ENCODE peak calls at places on chromosome 12, in ten cellular contexts. M is cardiac muscle cell, Q is foreskin fibroblast, A is AG04449, V is right atrium auricular region, U is PC-9, P is lower leg skin, C is GM20000, Y is tibial nerve, Z is left ventricle myocardium inferior. I is an unnamed sample.
A peak's percentile ranks its signal among the peaks of the same experiment; 100 is the strongest.

GRCh38 chr12:108021129-108021528 is 108.0 kb upstream of the WSCD2 start:
- DNase-seq in A (no peak), Q (no peak), U (no peak), Y (no peak), C (no peak), V (no peak), M (no peak), P (peak; percentile 37), Z (no peak), I (no peak)

GRCh38 chr12:65280306-65280705 is 1.8 kb downstream of the MSRB3 start:
- DNase-seq in P (no peak), V (no peak), A (no peak), U (no peak), Y (no peak), M (no peak), Q (no peak), Z (no peak), C (no peak), I (no peak)

GRCh38 chr12:54414191-54414525 is 4.9 kb downstream of the ITGA5 start:
- DNase-seq in Y (no peak), Q (no peak), Z (no peak), P (no peak), C (no peak), M (no peak), V (no peak), A (no peak), U (no peak), I (no peak)

GRCh38 chr12:68506619-68507018 is 104.1 kb upstream of the RAP1B start:
- DNase-seq in C (no peak), Z (no peak), A (no peak), Q (no peak), V (no peak), M (no peak), P (no peak), U (no peak), Y (no peak), I (no peak)

GRCh38 chr12:96352161-96352835 is 47.9 kb downstream of the CDK17 start:
- DNase-seq in Z (no peak), M (no peak), A (no peak), C (no peak), P (no peak), Y (no peak), V (no peak), U (no peak), Q (no peak), I (no peak)

GRCh38 chr12:105986779-105987686 is 151.7 kb downstream of the NUAK1 start:
- DNase-seq in Q (peak; percentile 53), M (no peak), U (no peak), P (no peak), A (peak; percentile 98), Z (no peak), C (no peak), Y (no peak), V (no peak), I (no peak)

GRCh38 chr12:73589220-73589619 is 948.4 kb upstream of the ATXN7L3B start:
- DNase-seq in Q (no peak), U (no peak), P (no peak), C (no peak), Z (no peak), M (no peak), Y (no peak), A (no peak), V (no peak), I (no peak)

GRCh38 chr12:74732801-74733200 is 195.2 kb downstream of the ATXN7L3B start:
- DNase-seq in A (no peak), Y (no peak), U (no peak), C (no peak), Z (no peak), Q (no peak), V (no peak), P (no peak), M (peak; percentile 6), I (no peak)

GRCh38 chr12:27226319-27226984 is 17.6 kb upstream of the STK38L start:
- DNase-seq in V (no peak), A (no peak), M (no peak), Q (no peak), Z (no peak), U (peak; percentile 25), Y (peak; percentile 30), P (no peak), C (no peak), I (no peak)

GRCh38 chr12:69570000-69570516 is 15.2 kb upstream of the CCT2 start:
- DNase-seq in Q (peak; percentile 59), M (no peak), U (no peak), Y (no peak), Z (no peak), C (no peak), V (no peak), A (peak; percentile 41), P (no peak), I (no peak)

GRCh38 chr12:115895247-115895646 is 382.2 kb downstream of the MED13L start:
- DNase-seq in Y (no peak), A (no peak), P (peak; percentile 6), U (no peak), Q (peak; percentile 25), C (no peak), M (no peak), V (no peak), Z (no peak), I (no peak)

GRCh38 chr12:402127-402456 is 648 bp downstream of the CCDC77 start:
- DNase-seq in C (no peak), P (no peak), U (no peak), Z (no peak), V (no peak), A (no peak), Q (peak; percentile 67), M (peak; percentile 32), Y (no peak), I (no peak)

GRCh38 chr12:114401346-114402320 is 4.3 kb downstream of the TBX5 start:
- DNase-seq in P (no peak), A (no peak), V (no peak), U (no peak), Y (no peak), Q (peak; percentile 74), C (no peak), M (no peak), Z (no peak), I (peak; percentile 9)

GRCh38 chr12:114405199-114405448 is 820 bp downstream of the TBX5 start:
- DNase-seq in M (no peak), V (no peak), P (no peak), U (no peak), C (no peak), A (no peak), Y (no peak), Q (no peak), Z (no peak), I (peak; percentile 32)

GRCh38 chr12:114404451-114405198 is 1.3 kb downstream of the TBX5 start:
- DNase-seq in C (peak; percentile 20), A (no peak), U (no peak), Q (peak; percentile 47), Y (no peak), M (no peak), P (no peak), Z (no peak), V (no peak), I (peak; percentile 24)

GRCh38 chr12:114403690-114404450 is 2.1 kb downstream of the TBX5 start:
- DNase-seq in C (no peak), M (peak; percentile 85), P (no peak), V (no peak), A (no peak), Y (no peak), Q (peak; percentile 76), U (no peak), Z (peak; percentile 53), I (peak; percentile 9)

GRCh38 chr12:114403044-114403689 is 2.8 kb downstream of the TBX5 start:
- DNase-seq in U (no peak), A (no peak), Y (no peak), P (no peak), Q (peak; percentile 86), M (peak; percentile 84), V (no peak), Z (peak; percentile 50), C (no peak), I (peak; percentile 15)
- TF ChIP-seq CTCF in U (no peak), A (no peak), Y (no peak), P (no peak), Q (peak; percentile 34), M (peak; percentile 32), V (no peak), Z (peak; percentile 58), C (no peak), I (no peak)

DNA sequence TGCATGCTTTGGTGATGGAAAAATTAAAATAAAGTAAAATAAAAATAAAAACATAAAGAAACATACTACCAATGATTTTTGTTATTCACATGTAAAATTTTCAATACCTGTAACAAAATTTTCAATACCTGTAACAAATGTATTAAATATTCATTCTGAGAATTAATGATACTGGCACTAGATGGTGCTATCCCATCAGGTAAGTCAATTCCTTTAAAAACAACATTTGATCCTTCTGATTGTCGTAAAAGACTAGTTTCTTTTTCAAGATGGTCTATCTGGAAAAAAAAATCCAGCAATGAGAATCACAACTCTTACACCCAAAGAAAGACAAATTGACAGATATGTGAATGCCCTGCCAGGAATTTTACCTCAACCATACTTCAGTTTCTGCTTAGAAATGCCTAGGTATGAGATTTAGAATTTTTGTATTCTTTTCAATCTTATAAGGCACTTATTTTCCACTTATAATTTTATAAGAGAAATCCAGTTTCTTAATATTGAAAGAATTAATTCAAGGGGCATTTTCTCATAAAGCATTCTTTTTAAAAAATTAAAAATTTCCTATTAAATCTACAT is 30.7 kb downstream of the CEP290 start:
- DNase-seq in P (no peak), C (peak; percentile 21), Q (peak; percentile 50), U (no peak), Y (no peak), V (no peak), Z (no peak), A (no peak), M (peak; percentile 20), I (peak; percentile 16)
- TF ChIP-seq CTCF in P (no peak), C (no peak), Q (peak; percentile 23), U (peak; percentile 72), Y (peak; percentile 32), V (peak; percentile 51), Z (peak; percentile 55), A (no peak), M (peak; percentile 30), I (peak; percentile 24)

GRCh38 chr12:2652401-2653081 is 142.2 kb upstream of the FKBP4 start:
- DNase-seq in C (no peak), P (peak; percentile 68), Y (no peak), V (no peak), U (no peak), Z (no peak), Q (no peak), M (no peak), A (no peak), I (no peak)
- TF ChIP-seq CTCF in C (no peak), P (no peak), Y (no peak), V (no peak), U (no peak), Z (no peak), Q (no peak), M (no peak), A (no peak), I (no peak)

DNA sequence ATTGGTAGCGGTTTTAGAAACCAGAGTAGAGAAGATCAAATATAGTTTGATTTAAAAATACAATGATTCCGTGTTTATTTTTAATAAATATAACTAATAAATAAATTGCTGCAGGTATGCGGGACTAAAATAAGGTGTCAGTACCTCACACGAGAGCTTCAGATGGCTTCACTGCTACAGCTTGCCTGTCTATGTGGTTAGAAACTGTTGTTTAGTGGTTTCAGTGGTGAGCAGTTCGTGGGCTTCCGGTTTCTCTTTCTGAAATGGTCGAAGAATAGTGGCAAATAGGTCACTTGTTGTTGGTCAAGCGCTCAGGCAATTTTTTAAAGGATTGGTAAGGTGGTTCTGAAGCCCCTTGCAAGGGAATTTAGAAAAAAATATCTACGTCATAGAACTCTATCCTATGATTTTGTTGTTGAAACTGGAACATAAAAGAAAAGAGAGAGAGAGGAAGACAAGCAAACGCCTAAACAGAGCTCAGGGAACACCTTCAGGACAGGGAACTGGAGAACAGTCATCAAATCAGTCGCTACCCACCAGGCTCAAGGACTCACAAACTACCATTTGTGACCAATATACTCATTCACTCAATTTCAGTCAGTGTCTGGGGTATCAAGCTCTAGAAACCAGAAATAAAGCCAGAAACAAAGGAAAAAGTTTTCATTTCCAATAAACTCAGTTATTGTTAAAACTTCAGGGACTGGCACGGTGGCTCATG is 31.3 kb downstream of the GABARAPL1 start:
- DNase-seq in P (no peak), Z (no peak), Q (no peak), Y (no peak), U (no peak), C (peak; percentile 57), M (no peak), A (no peak), V (no peak), I (peak; percentile 49)
- TF ChIP-seq CTCF in P (no peak), Z (no peak), Q (no peak), Y (no peak), U (no peak), C (no peak), M (no peak), A (no peak), V (no peak), I (no peak)